ENCODE peak calls at places on chromosomes 12 and 14, in nine cellular contexts. S, G, I, V, B, Z, L, M and D are unnamed samples.

GRCh38 chr12:126953365-126953889 is 1313.5 kb upstream of the TMEM132C start:
- DNase-seq in S (no peak), G (no peak), I (no peak), V (no peak), B (no peak), Z (no peak), L (no peak), M (no peak), D (no peak)

GRCh38 chr14:96497087-96497486 is 5.1 kb upstream of the PAPOLA start:
- DNase-seq in S (no peak), G (no peak), I (no peak), V (no peak), B (no peak), Z (no peak), L (no peak), M (no peak), D (no peak)

GRCh38 chr12:12004524-12004923 is 66.2 kb upstream of the BCL2L14 start:
- DNase-seq in S (no peak), G (no peak), I (no peak), V (no peak), B (no peak), Z (peak; percentile 23), L (no peak), M (peak; percentile 66), D (no peak)

GRCh38 chr14:71555654-71556559 is 376.3 kb upstream of the RGS6 start:
- DNase-seq in S (peak; percentile 78), G (no peak), I (no peak), V (no peak), B (no peak), Z (no peak), L (no peak), M (no peak), D (no peak)

GRCh38 chr12:31832740-31833540 is 104.1 kb upstream of the AMN1 start:
- DNase-seq in S (peak; percentile 22), G (no peak), I (no peak), V (peak; percentile 86), B (no peak), Z (no peak), L (no peak), M (no peak), D (no peak)

GRCh38 chr14:55912344-55912743 is 205.9 kb upstream of the PELI2 start:
- DNase-seq in S (no peak), G (no peak), I (no peak), V (no peak), B (no peak), Z (no peak), L (no peak), M (no peak), D (no peak)

GRCh38 chr12:108313609-108314331 is 25.3 kb downstream of the CMKLR1 start:
- DNase-seq in S (no peak), G (no peak), I (no peak), V (peak; percentile 91), B (no peak), Z (no peak), L (no peak), M (no peak), D (peak; percentile 35)

GRCh38 chr14:96999654-97000155 is 202.5 kb downstream of the VRK1 start:
- DNase-seq in S (no peak), G (no peak), I (no peak), V (no peak), B (no peak), Z (no peak), L (no peak), M (no peak), D (no peak)

GRCh38 chr14:29548948-29549370 is 378.7 kb downstream of the PRKD1 start:
- DNase-seq in S (no peak), G (peak; percentile 90), I (peak; percentile 18), V (no peak), B (peak; percentile 74), Z (peak; percentile 68), L (peak; percentile 49), M (peak; percentile 73), D (no peak)

GRCh38 chr14:36605506-36605857 is 23.1 kb upstream of the NKX2-8 start:
- DNase-seq in S (no peak), G (peak; percentile 55), I (no peak), V (no peak), B (no peak), Z (peak; percentile 20), L (no peak), M (peak; percentile 23), D (no peak)

GRCh38 chr12:25828188-25828587 is 130.3 kb upstream of the RASSF8 start:
- DNase-seq in S (no peak), G (no peak), I (no peak), V (no peak), B (no peak), Z (no peak), L (no peak), M (no peak), D (no peak)

GRCh38 chr12:89768586-89769482 is 60.2 kb upstream of the ATP2B1 start:
- DNase-seq in S (peak; percentile 36), G (no peak), I (no peak), V (no peak), B (peak; percentile 84), Z (no peak), L (peak; percentile 97), M (no peak), D (no peak)

GRCh38 chr14:28308727-28309126 is 457.9 kb upstream of the FOXG1 start:
- DNase-seq in S (no peak), G (no peak), I (no peak), V (no peak), B (peak; percentile 80), Z (no peak), L (no peak), M (no peak), D (no peak)

GRCh38 chr12:56928262-56928661 is 5.9 kb downstream of the SDR9C7 start:
- DNase-seq in S (no peak), G (no peak), I (no peak), V (no peak), B (peak; percentile 4), Z (no peak), L (no peak), M (no peak), D (no peak)

GRCh38 chr12:91620422-91620821 is 437.8 kb upstream of the DCN start:
- DNase-seq in S (no peak), G (no peak), I (no peak), V (no peak), B (no peak), Z (no peak), L (no peak), M (no peak), D (no peak)

GRCh38 chr12:46261658-46262057 is 7.2 kb downstream of the SLC38A1 start:
- DNase-seq in S (no peak), G (no peak), I (no peak), V (no peak), B (no peak), Z (no peak), L (no peak), M (no peak), D (no peak)

GRCh38 chr14:101028971-101029667 is 125.6 kb upstream of the RTL1 start:
- DNase-seq in S (no peak), G (no peak), I (no peak), V (no peak), B (no peak), Z (peak; percentile 32), L (no peak), M (peak; percentile 87), D (no peak)

GRCh38 chr14:100981808-100982207 is 78.3 kb upstream of the RTL1 start:
- DNase-seq in S (no peak), G (no peak), I (no peak), V (no peak), B (no peak), Z (no peak), L (no peak), M (no peak), D (no peak)

GRCh38 chr12:113794774-113795173 is 171.4 kb downstream of the RBM19 start:
- DNase-seq in S (no peak), G (no peak), I (no peak), V (no peak), B (no peak), Z (no peak), L (no peak), M (no peak), D (no peak)

GRCh38 chr12:18492372-18493025 is 231.2 kb downstream of the PIK3C2G start:
- DNase-seq in S (no peak), G (no peak), I (no peak), V (no peak), B (peak; percentile 10), Z (no peak), L (no peak), M (no peak), D (no peak)

GRCh38 chr14:68779761-68780323 is 13.0 kb downstream of the ZFP36L1 start:
- DNase-seq in S (peak; percentile 67), G (no peak), I (peak; percentile 79), V (no peak), B (no peak), Z (no peak), L (peak; percentile 92), M (no peak), D (peak; percentile 57)

GRCh38 chr12:78018146-78018910 is 187.6 kb downstream of the NAV3 start:
- DNase-seq in S (no peak), G (no peak), I (no peak), V (no peak), B (no peak), Z (no peak), L (no peak), M (no peak), D (no peak)

GRCh38 chr14:58697927-58698641 is 60.3 kb downstream of the DACT1 start:
- DNase-seq in S (no peak), G (peak; percentile 28), I (no peak), V (no peak), B (no peak), Z (peak; percentile 73), L (no peak), M (peak; percentile 86), D (no peak)

GRCh38 chr14:56217380-56218045 is 99.3 kb downstream of the PELI2 start:
- DNase-seq in S (no peak), G (no peak), I (no peak), V (no peak), B (no peak), Z (peak; percentile 34), L (no peak), M (no peak), D (no peak)

GRCh38 chr14:96071561-96071960 is 32.4 kb downstream of the C14orf132 start:
- DNase-seq in S (no peak), G (no peak), I (no peak), V (no peak), B (no peak), Z (no peak), L (no peak), M (no peak), D (no peak)

GRCh38 chr12:45235087-45236025 is 19.5 kb downstream of the ANO6 start:
- DNase-seq in S (peak; percentile 9), G (no peak), I (peak; percentile 40), V (no peak), B (no peak), Z (no peak), L (peak; percentile 63), M (no peak), D (peak; percentile 68)

GRCh38 chr14:104532191-104532555 is 47.4 kb upstream of the C14orf180 start:
- DNase-seq in S (no peak), G (no peak), I (no peak), V (no peak), B (no peak), Z (no peak), L (no peak), M (no peak), D (no peak)

GRCh38 chr12:72836184-72836583 is 564.0 kb downstream of the TRHDE start:
- DNase-seq in S (no peak), G (no peak), I (no peak), V (no peak), B (no peak), Z (no peak), L (no peak), M (no peak), D (no peak)

GRCh38 chr12:54040148-54040494 is 7.3 kb downstream of the HOXC5 start:
- DNase-seq in S (no peak), G (peak; percentile 11), I (no peak), V (no peak), B (no peak), Z (no peak), L (no peak), M (no peak), D (no peak)